ENCODE peak calls at places on chromosome 12, in eight cellular contexts. I is bronchial epithelial cell, O is RWPE1, Q is DMS153, K is tibial nerve, B is HFFc6, M is uterus, T is activated T-cell treated with anti-CD3 and anti-CD28 coated beads for 1 hour. J is an unnamed sample.

GRCh38 chr12:99223554-99223953 is 424.0 kb upstream of the GARIN6 start:
- DNase-seq in I (no peak), O (no peak), Q (no peak), K (no peak), B (no peak), M (no peak), T (no peak), J (peak)

GRCh38 chr12:49091056-49091835 is 3.4 kb downstream of the DHH start:
- DNase-seq in I (no peak), O (no peak), Q (no peak), K (no peak), B (no peak), M (no peak), T (no peak), J (no peak)

GRCh38 chr12:75852143-75852542 is 179.4 kb downstream of the PHLDA1 start:
- DNase-seq in I (peak), O (peak), Q (peak), K (no peak), B (peak), M (no peak), T (no peak), J (peak)

GRCh38 chr12:113473400-113473799 is 1.7 kb upstream of the LHX5 start:
- DNase-seq in I (no peak), O (no peak), Q (no peak), K (no peak), B (no peak), M (no peak), T (no peak), J (no peak)

GRCh38 chr12:13101854-13102375 is 1.6 kb downstream of the GSG1 start:
- DNase-seq in I (peak), O (no peak), Q (peak), K (no peak), B (peak), M (no peak), T (no peak), J (peak)

GRCh38 chr12:42213023-42213422 is 25.0 kb downstream of the YAF2 start:
- DNase-seq in I (peak), O (peak), Q (peak), K (no peak), B (no peak), M (no peak), T (no peak), J (peak)

GRCh38 chr12:124767075-124767821 is 96.4 kb downstream of the SCARB1 start:
- DNase-seq in I (peak), O (peak), Q (peak), K (peak), B (no peak), M (peak), T (peak), J (peak)

GRCh38 chr12:111584959-111585358 is 14.2 kb downstream of the ATXN2 start:
- DNase-seq in I (peak), O (peak), Q (no peak), K (no peak), B (peak), M (no peak), T (no peak), J (no peak)

GRCh38 chr12:5305861-5306545 is 125.9 kb upstream of the NTF3 start:
- DNase-seq in I (no peak), O (no peak), Q (no peak), K (no peak), B (no peak), M (no peak), T (no peak), J (no peak)

GRCh38 chr12:132152411-132152821 is 8.2 kb downstream of the NOC4L start:
- DNase-seq in I (no peak), O (no peak), Q (no peak), K (no peak), B (no peak), M (no peak), T (no peak), J (no peak)